ENCODE peak calls at places on chromosomes 2 and 18, in four cellular contexts. One of them, this sample, is unnamed.

GRCh38 chr2:231800493-231801091 is 14.3 kb downstream of the COPS7B start:
- DNase-seq in dermis blood vessel endothelial cell: peak; percentile 63
- DNase-seq in Daoy: peak; percentile 26
- DNase-seq in HTR-8/SVneo: no peak
- DNase-seq in this sample: no peak

GRCh38 chr18:44816449-44816848 is 135.8 kb downstream of the SETBP1 start:
- DNase-seq in dermis blood vessel endothelial cell: no peak
- DNase-seq in Daoy: no peak
- DNase-seq in HTR-8/SVneo: no peak
- DNase-seq in this sample: no peak

GRCh38 chr2:107197601-107198000 is 311.6 kb upstream of the ST6GAL2 start:
- DNase-seq in dermis blood vessel endothelial cell: no peak
- DNase-seq in Daoy: peak; percentile 4
- DNase-seq in HTR-8/SVneo: no peak
- DNase-seq in this sample: no peak

GRCh38 chr18:13380671-13381070 is 162.1 kb downstream of the LDLRAD4 start:
- DNase-seq in dermis blood vessel endothelial cell: peak; percentile 34
- DNase-seq in Daoy: peak; percentile 13
- DNase-seq in HTR-8/SVneo: no peak
- DNase-seq in this sample: no peak

GRCh38 chr18:66440433-66440832 is 163.5 kb downstream of the CDH19 start:
- DNase-seq in dermis blood vessel endothelial cell: no peak
- DNase-seq in Daoy: no peak
- DNase-seq in HTR-8/SVneo: no peak
- DNase-seq in this sample: no peak

GRCh38 chr2:220143336-220143735 is 515.9 kb downstream of the SLC4A3 start:
- DNase-seq in dermis blood vessel endothelial cell: no peak
- DNase-seq in Daoy: peak; percentile 46
- DNase-seq in HTR-8/SVneo: peak; percentile 60
- DNase-seq in this sample: no peak

GRCh38 chr2:46236006-46236875 is 61.0 kb upstream of the EPAS1 start:
- DNase-seq in dermis blood vessel endothelial cell: no peak
- DNase-seq in Daoy: no peak
- DNase-seq in HTR-8/SVneo: no peak
- DNase-seq in this sample: no peak

GRCh38 chr2:234334146-234334545 is 162.7 kb downstream of the ARL4C start:
- DNase-seq in dermis blood vessel endothelial cell: peak; percentile 66
- DNase-seq in Daoy: peak; percentile 58
- DNase-seq in HTR-8/SVneo: no peak
- DNase-seq in this sample: no peak

GRCh38 chr2:219699440-219699821 is 72.0 kb downstream of the SLC4A3 start:
- DNase-seq in dermis blood vessel endothelial cell: no peak
- DNase-seq in Daoy: no peak
- DNase-seq in HTR-8/SVneo: no peak
- DNase-seq in this sample: no peak

GRCh38 chr2:64780041-64780440 is 126.3 kb upstream of the SERTAD2 start:
- DNase-seq in dermis blood vessel endothelial cell: peak; percentile 52
- DNase-seq in Daoy: no peak
- DNase-seq in HTR-8/SVneo: no peak
- DNase-seq in this sample: no peak

GRCh38 chr2:217919781-217920351 is 82.9 kb downstream of the TNS1 start:
- DNase-seq in dermis blood vessel endothelial cell: peak; percentile 77
- DNase-seq in Daoy: peak; percentile 76
- DNase-seq in HTR-8/SVneo: peak; percentile 56
- DNase-seq in this sample: peak; percentile 72

GRCh38 chr2:104897515-104898184 is 43.7 kb downstream of the POU3F3 start:
- DNase-seq in dermis blood vessel endothelial cell: no peak
- DNase-seq in Daoy: peak; percentile 89
- DNase-seq in HTR-8/SVneo: no peak
- DNase-seq in this sample: no peak

GRCh38 chr2:171523339-171523931 is 1.2 kb downstream of the CYBRD1 start:
- DNase-seq in dermis blood vessel endothelial cell: peak; percentile 80
- DNase-seq in Daoy: peak; percentile 69
- DNase-seq in HTR-8/SVneo: peak; percentile 64
- DNase-seq in this sample: peak; percentile 94

This sample was measured in tibial artery.